ENCODE peak calls at places on chromosomes 6 and 20, in five cellular contexts. D, L, U, M and S are unnamed samples.

GRCh38 chr20:10671850-10672578 is 1.8 kb downstream of the JAG1 start:
- DNase-seq in D (no peak), L (no peak), U (no peak), M (peak; percentile 32), S (peak; percentile 61)

GRCh38 chr6:112576421-112576820 is 229.3 kb downstream of the RFPL4B start:
- DNase-seq in D (no peak), L (no peak), U (no peak), M (no peak), S (no peak)

GRCh38 chr6:87904041-87904440 is 143.6 kb upstream of the SPACA1 start:
- DNase-seq in D (no peak), L (no peak), U (no peak), M (no peak), S (no peak)

GRCh38 chr6:137811121-137811911 is 55.7 kb upstream of the TNFAIP3 start:
- DNase-seq in D (peak; percentile 55), L (peak; percentile 90), U (peak; percentile 95), M (peak; percentile 57), S (no peak)

GRCh38 chr20:11173936-11174335 is 500.1 kb upstream of the JAG1 start:
- DNase-seq in D (no peak), L (no peak), U (no peak), M (no peak), S (no peak)

GRCh38 chr6:27871919-27872633 is 40.1 kb downstream of the OR2B2 start:
- DNase-seq in D (no peak), L (no peak), U (peak; percentile 99), M (no peak), S (no peak)

GRCh38 chr6:3568396-3569082 is 111.7 kb upstream of the SLC22A23 start:
- DNase-seq in D (no peak), L (peak; percentile 40), U (no peak), M (no peak), S (no peak)

GRCh38 chr6:162109466-162110040 is 618.0 kb downstream of the PRKN start:
- DNase-seq in D (no peak), L (no peak), U (no peak), M (no peak), S (no peak)

GRCh38 chr6:129131282-129131681 is 248.3 kb downstream of the LAMA2 start:
- DNase-seq in D (no peak), L (no peak), U (no peak), M (no peak), S (no peak)

GRCh38 chr6:35611235-35611634 is 77.5 kb downstream of the FKBP5 start:
- DNase-seq in D (no peak), L (no peak), U (no peak), M (no peak), S (no peak)

GRCh38 chr6:72552938-72553337 is 68.9 kb upstream of the KCNQ5 start:
- DNase-seq in D (no peak), L (no peak), U (no peak), M (no peak), S (no peak)

GRCh38 chr6:43644940-43645612 is at the start of gene RSPH9:
- DNase-seq in D (no peak), L (no peak), U (no peak), M (peak; percentile 52), S (peak; percentile 92)

GRCh38 chr6:104711371-104711770 is 148.3 kb downstream of the HACE1 start:
- DNase-seq in D (no peak), L (peak; percentile 80), U (no peak), M (no peak), S (no peak)

GRCh38 chr20:19859444-19859843 is 101.4 kb downstream of the RIN2 start:
- DNase-seq in D (no peak), L (no peak), U (no peak), M (no peak), S (no peak)

GRCh38 chr6:3628143-3628840 is 123.2 kb downstream of the PXDC1 start:
- DNase-seq in D (no peak), L (no peak), U (no peak), M (no peak), S (no peak)

GRCh38 chr6:161303628-161304340 is 29.9 kb upstream of the AGPAT4 start:
- DNase-seq in D (no peak), L (no peak), U (no peak), M (no peak), S (no peak)

GRCh38 chr6:15158821-15159619 is 86.8 kb upstream of the JARID2 start:
- DNase-seq in D (no peak), L (no peak), U (no peak), M (no peak), S (no peak)

GRCh38 chr6:15823838-15824414 is 161.1 kb upstream of the DTNBP1 start:
- DNase-seq in D (no peak), L (no peak), U (peak; percentile 40), M (no peak), S (no peak)

GRCh38 chr6:141195251-141195832 is 937.4 kb upstream of the GJE1 start:
- DNase-seq in D (no peak), L (peak; percentile 30), U (no peak), M (no peak), S (no peak)

GRCh38 chr6:169020821-169021220 is 232.8 kb downstream of the THBS2 start:
- DNase-seq in D (no peak), L (no peak), U (no peak), M (no peak), S (no peak)

GRCh38 chr20:63695419-63696310 is 787 bp upstream of the TNFRSF6B start:
- DNase-seq in D (no peak), L (no peak), U (no peak), M (no peak), S (no peak)

GRCh38 chr6:142302427-142303190 is 802 bp downstream of the ADGRG6 start:
- DNase-seq in D (peak; percentile 53), L (peak; percentile 55), U (no peak), M (no peak), S (peak; percentile 52)

GRCh38 chr6:162907876-162908481 is 180.2 kb downstream of the PACRG start:
- DNase-seq in D (peak; percentile 35), L (peak; percentile 7), U (no peak), M (no peak), S (no peak)

GRCh38 chr20:17901971-17902370 is 66.6 kb downstream of the SNX5 start:
- DNase-seq in D (no peak), L (no peak), U (no peak), M (no peak), S (no peak)

GRCh38 chr20:58141496-58141895 is 87.0 kb downstream of the ANKRD60 start:
- DNase-seq in D (no peak), L (no peak), U (no peak), M (no peak), S (no peak)

GRCh38 chr6:117210279-117210678 is 55.1 kb upstream of the VGLL2 start:
- DNase-seq in D (no peak), L (no peak), U (no peak), M (no peak), S (no peak)

GRCh38 chr6:23650676-23651075 is 475.3 kb upstream of the NRSN1 start:
- DNase-seq in D (no peak), L (no peak), U (no peak), M (no peak), S (no peak)

GRCh38 chr6:43717389-43717788 is 29.8 kb upstream of the MRPS18A start:
- DNase-seq in D (no peak), L (no peak), U (no peak), M (no peak), S (no peak)

GRCh38 chr6:9514146-9514545 is 900.7 kb downstream of the TFAP2A start:
- DNase-seq in D (no peak), L (no peak), U (no peak), M (no peak), S (no peak)

GRCh38 chr20:4135385-4136077 is 120.2 kb upstream of the RNF24 start:
- DNase-seq in D (peak; percentile 96), L (peak; percentile 99), U (no peak), M (peak; percentile 55), S (no peak)

GRCh38 chr20:38171301-38172010 is 6.4 kb upstream of the TGM2 start:
- DNase-seq in D (no peak), L (peak; percentile 71), U (no peak), M (no peak), S (no peak)

GRCh38 chr6:69663215-69663614 is 133.6 kb downstream of the LMBRD1 start:
- DNase-seq in D (no peak), L (no peak), U (no peak), M (no peak), S (no peak)

GRCh38 chr6:159931112-159931511 is 37.8 kb upstream of the IGF2R start:
- DNase-seq in D (no peak), L (no peak), U (peak; percentile 88), M (no peak), S (no peak)

GRCh38 chr20:17664025-17664638 is 17.9 kb downstream of the RRBP1 start:
- DNase-seq in D (no peak), L (no peak), U (no peak), M (no peak), S (no peak)

GRCh38 chr20:25179439-25180089 is 15.9 kb upstream of the ENTPD6 start:
- DNase-seq in D (no peak), L (no peak), U (no peak), M (no peak), S (no peak)

DNA sequence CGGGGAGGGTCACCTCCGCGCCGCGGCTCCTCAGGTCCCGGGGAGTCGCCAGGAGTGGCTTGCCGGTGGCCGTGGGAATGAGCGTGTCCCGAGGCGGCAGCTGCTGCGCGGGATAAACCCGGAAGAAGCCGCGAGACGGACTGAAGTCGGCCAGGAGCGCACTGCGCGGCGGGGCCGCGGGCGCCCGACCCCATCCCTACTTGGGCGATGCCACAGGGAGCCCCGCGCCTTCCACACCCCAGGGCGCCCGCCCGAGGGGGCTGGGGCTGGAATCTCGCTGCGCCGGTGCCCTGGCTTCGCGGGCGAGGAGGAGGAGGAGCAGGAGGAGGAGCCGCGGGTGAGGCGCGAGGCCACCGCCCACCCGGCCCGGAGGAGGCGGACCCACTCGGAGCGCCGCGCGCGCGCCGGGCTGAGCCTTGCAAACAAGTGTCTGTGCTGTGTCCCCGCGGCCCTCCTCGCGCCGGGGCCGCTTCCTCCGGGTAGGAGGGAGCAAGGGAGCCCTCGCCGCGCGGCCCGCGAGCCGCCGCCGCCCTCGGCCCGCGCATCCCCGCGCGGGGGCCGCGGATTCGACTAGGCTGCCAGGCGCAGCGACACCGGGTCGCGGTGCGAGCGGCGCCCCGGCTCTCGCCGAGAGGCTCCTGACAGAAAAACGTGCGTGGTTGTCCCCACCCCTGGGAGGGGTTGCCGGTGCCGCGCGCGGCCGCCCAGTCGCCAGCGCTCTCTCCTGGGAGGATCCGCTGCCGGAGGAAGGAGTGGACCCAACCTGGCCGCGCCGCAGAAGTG is at the start of gene ZDHHC14:
- DNase-seq in D (peak; percentile 43), L (peak; percentile 66), U (peak; percentile 35), M (peak; percentile 92), S (no peak)
- TF ChIP-seq POLR2A in D (peak; percentile 61), L (peak; percentile 80), U (peak; percentile 79), M (peak; percentile 87), S (no peak)

DNA sequence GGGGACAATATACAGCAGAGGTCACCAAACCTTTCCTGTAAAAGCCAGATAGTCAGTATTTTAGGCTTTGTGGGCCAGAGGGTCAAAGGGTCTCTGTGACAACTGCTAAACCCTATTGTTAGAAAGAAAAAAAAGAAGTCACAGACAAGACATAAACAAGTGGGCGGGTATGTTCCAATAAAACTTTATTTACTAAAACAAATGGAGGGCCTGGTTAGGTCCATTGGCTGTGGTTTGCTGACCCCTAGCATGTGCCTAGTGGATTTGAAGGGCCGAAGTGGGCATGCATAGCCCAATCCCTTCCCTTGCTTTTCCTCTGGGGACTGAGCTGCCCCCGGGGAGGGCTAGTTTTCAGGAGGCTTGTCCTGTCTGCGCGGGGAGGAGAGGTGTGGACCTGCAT is 78.9 kb downstream of the SULF2 start:
- DNase-seq in D (no peak), L (no peak), U (no peak), M (no peak), S (no peak)
- H3K9ac ChIP-seq in D (no peak overlapping the region), L (no peak overlapping the region), U (no peak overlapping the region), M (no peak overlapping the region), S (no peak overlapping the region)

GRCh38 chr20:60469829-60470228 is 511.6 kb downstream of the CDH26 start:
- DNase-seq in D (no peak), L (no peak), U (no peak), M (no peak), S (no peak)
- TF ChIP-seq YY1 in D (no peak), L (no peak), U (no peak), M (no peak), S (no peak)

GRCh38 chr6:121435444-121436069 is at the start of gene GJA1:
- DNase-seq in D (no peak), L (no peak), U (no peak), M (no peak), S (peak; percentile 67)
- TF ChIP-seq POLR2A in D (no peak), L (no peak), U (no peak), M (no peak), S (peak; percentile 80)